ENCODE peak calls at places on chromosomes 6 and 20, in eight cellular contexts. T, Y, M, S, F, V, X and R are unnamed samples.

GRCh38 chr6:4342407-4343137 is 207.2 kb upstream of the ECI2 start:
- DNase-seq in V (no peak), Y (no peak), F (no peak), M (no peak), X (no peak), T (no peak), S (no peak), R (no peak)

GRCh38 chr6:68826501-68826900 is 191.4 kb downstream of the ADGRB3 start:
- DNase-seq in M (peak; percentile 1), F (no peak), Y (no peak), X (no peak), V (no peak), T (no peak), S (no peak), R (no peak)

GRCh38 chr6:69663215-69663614 is 133.6 kb downstream of the LMBRD1 start:
- DNase-seq in S (no peak), M (no peak), Y (no peak), T (no peak), V (no peak), F (no peak), X (no peak), R (no peak)

GRCh38 chr20:46010491-46011405 is 2.0 kb downstream of the MMP9 start:
- DNase-seq in Y (no peak), V (peak; percentile 55), X (no peak), M (no peak), S (peak; percentile 66), F (no peak), T (no peak), R (no peak)

GRCh38 chr6:153625089-153625488 is 414.0 kb upstream of the OPRM1 start:
- DNase-seq in F (no peak), S (no peak), V (no peak), X (no peak), T (no peak), M (peak; percentile 17), Y (no peak), R (peak; percentile 72)

GRCh38 chr20:10540636-10541493 is 105.8 kb downstream of the SLX4IP start:
- DNase-seq in Y (no peak), X (peak; percentile 28), V (no peak), M (peak; percentile 92), T (peak; percentile 90), F (no peak), S (no peak), R (no peak)

GRCh38 chr6:34872332-34872731 is 15.5 kb downstream of the TAF11 start:
- DNase-seq in T (no peak), M (no peak), S (no peak), F (no peak), Y (no peak), V (no peak), X (no peak), R (no peak)

GRCh38 chr20:431012-431904 is 23.2 kb downstream of the RBCK1 start:
- DNase-seq in M (peak; percentile 67), X (peak; percentile 86), S (no peak), F (no peak), Y (peak; percentile 35), V (peak; percentile 67), T (peak; percentile 30), R (no peak)

GRCh38 chr6:64984947-64985346 is 722.1 kb downstream of the EYS start:
- DNase-seq in Y (no peak), T (no peak), S (no peak), M (no peak), V (no peak), F (no peak), X (no peak), R (no peak)

GRCh38 chr6:6649824-6650349 is 61.4 kb downstream of the LY86 start:
- DNase-seq in Y (no peak), V (no peak), X (no peak), F (no peak), M (no peak), T (no peak), S (no peak), R (no peak)

GRCh38 chr6:152634773-152635172 is 2.4 kb downstream of the SYNE1 start:
- DNase-seq in T (no peak), Y (no peak), F (peak; percentile 35), V (peak; percentile 36), X (no peak), M (no peak), S (no peak), R (no peak)

GRCh38 chr6:13924949-13925881 is at the start of gene RNF182:
- DNase-seq in T (no peak), S (peak; percentile 86), X (peak; percentile 18), M (no peak), F (no peak), Y (peak; percentile 83), V (no peak), R (no peak)

GRCh38 chr6:139979021-139979721 is 604.7 kb upstream of the CITED2 start:
- DNase-seq in Y (no peak), X (no peak), M (peak; percentile 43), S (no peak), V (no peak), F (no peak), T (no peak), R (no peak)

GRCh38 chr20:47027042-47027441 is 132.4 kb downstream of the EYA2 start:
- DNase-seq in S (no peak), V (no peak), X (no peak), F (no peak), T (no peak), Y (no peak), M (no peak), R (no peak)

GRCh38 chr20:35618372-35619131 is 2.9 kb downstream of the SPAG4 start:
- DNase-seq in T (peak; percentile 42), X (no peak), M (peak; percentile 23), S (no peak), V (peak; percentile 33), Y (peak; percentile 42), F (no peak), R (no peak)

GRCh38 chr20:19115581-19115980 is 96.9 kb upstream of the SLC24A3 start:
- DNase-seq in F (no peak), T (no peak), M (no peak), X (no peak), S (no peak), V (no peak), Y (no peak), R (no peak)

GRCh38 chr6:9795880-9796279 is 619.0 kb downstream of the TFAP2A start:
- DNase-seq in X (no peak), T (no peak), V (no peak), F (no peak), Y (no peak), M (no peak), S (no peak), R (no peak)

GRCh38 chr6:24766685-24767462 is 7.9 kb upstream of the GMNN start:
- DNase-seq in M (peak; percentile 30), S (peak; percentile 62), V (no peak), T (peak; percentile 20), X (peak; percentile 55), Y (peak; percentile 75), F (no peak), R (no peak)

GRCh38 chr20:32960849-32961731 is 43.1 kb downstream of the SUN5 start:
- DNase-seq in X (no peak), Y (no peak), V (no peak), S (no peak), M (no peak), T (no peak), F (no peak), R (peak; percentile 36)

GRCh38 chr20:44115181-44115580 is 71.8 kb downstream of the JPH2 start:
- DNase-seq in Y (no peak), V (no peak), S (no peak), M (no peak), T (no peak), X (no peak), F (no peak), R (peak; percentile 19)

GRCh38 chr6:111850288-111850937 is 22.8 kb downstream of the FYN start:
- DNase-seq in V (no peak), T (no peak), Y (peak; percentile 52), M (peak; percentile 16), F (no peak), X (no peak), S (no peak), R (no peak)

GRCh38 chr6:18183736-18184135 is 28.5 kb downstream of the KDM1B start:
- DNase-seq in S (no peak), Y (no peak), V (no peak), T (no peak), M (peak; percentile 17), F (no peak), X (no peak), R (no peak)

GRCh38 chr20:1337441-1337840 is 8.5 kb upstream of the SDCBP2 start:
- DNase-seq in F (no peak), M (no peak), V (no peak), Y (no peak), T (no peak), S (no peak), X (no peak), R (no peak)

GRCh38 chr6:153553627-153554026 is 422.5 kb upstream of the RGS17 start:
- DNase-seq in S (no peak), X (peak; percentile 19), T (peak; percentile 12), V (no peak), M (no peak), Y (no peak), F (no peak), R (no peak)

GRCh38 chr6:8658391-8658790 is 223.0 kb upstream of the SLC35B3 start:
- DNase-seq in Y (no peak), X (no peak), F (no peak), M (no peak), S (no peak), T (no peak), V (no peak), R (no peak)

GRCh38 chr6:28683945-28684538 is 158.4 kb downstream of the GPX5 start:
- DNase-seq in V (no peak), F (no peak), X (peak; percentile 61), M (peak; percentile 30), S (no peak), Y (peak; percentile 32), T (peak; percentile 46), R (no peak)

GRCh38 chr6:16911088-16911487 is 149.8 kb upstream of the ATXN1 start:
- DNase-seq in F (no peak), V (no peak), X (no peak), T (no peak), Y (no peak), S (no peak), M (no peak), R (no peak)

GRCh38 chr6:142698751-142699150 is 246.2 kb downstream of the HIVEP2 start:
- DNase-seq in M (no peak), X (no peak), Y (no peak), V (no peak), F (no peak), S (no peak), T (no peak), R (no peak)
- TF ChIP-seq CTCF in M (peak; percentile 22), X (no peak), Y (no peak), V (no peak), F (no peak), S (no peak), T (peak; percentile 33), R (no peak)

GRCh38 chr20:58481541-58482021 is 33.6 kb downstream of the APCDD1L start:
- DNase-seq in S (no peak), M (no peak), T (peak; percentile 29), X (peak; percentile 72), Y (peak; percentile 75), V (peak; percentile 68), F (no peak), R (no peak)
- TF ChIP-seq CTCF in S (no peak), M (peak; percentile 67), T (peak; percentile 68), X (peak; percentile 74), Y (peak; percentile 35), V (peak; percentile 86), F (peak; percentile 37), R (peak; percentile 50)

GRCh38 chr6:146890644-146891434 is 292.1 kb downstream of the ADGB start:
- DNase-seq in M (peak; percentile 49), T (no peak), V (no peak), X (no peak), Y (no peak), F (no peak), S (no peak), R (no peak)
- TF ChIP-seq CTCF in M (peak; percentile 14), T (peak; percentile 22), V (no peak), X (no peak), Y (no peak), F (no peak), S (no peak), R (no peak)

GRCh38 chr6:624979-625378 is 31.9 kb downstream of the HUS1B start:
- DNase-seq in S (no peak), T (no peak), X (peak; percentile 37), Y (peak; percentile 44), V (no peak), M (peak; percentile 19), F (no peak), R (no peak)
- TF ChIP-seq CTCF in S (no peak), T (no peak), X (no peak), Y (no peak), V (no peak), M (peak; percentile 42), F (no peak), R (no peak)